ENCODE peak calls at places on chromosome 22, in five cellular contexts. One of them, this sample, is unnamed.

GRCh38 chr22:30221121-30221992 is 25.2 kb downstream of the LIF start:
- DNase-seq in CD8-positive, alpha-beta T cell: peak; percentile 41
- DNase-seq in adrenal gland: no peak
- DNase-seq in tibial nerve: no peak
- DNase-seq in heart left ventricle: no peak
- DNase-seq in this sample: no peak

GRCh38 chr22:35648066-35649025 is at the start of gene APOL6:
- DNase-seq in heart left ventricle: peak; percentile 51
- DNase-seq in tibial nerve: no peak
- DNase-seq in adrenal gland: peak; percentile 67
- DNase-seq in CD8-positive, alpha-beta T cell: no peak
- DNase-seq in this sample: no peak

GRCh38 chr22:45686842-45687241 is 15.2 kb downstream of the ATXN10 start:
- DNase-seq in tibial nerve: no peak
- DNase-seq in CD8-positive, alpha-beta T cell: no peak
- DNase-seq in adrenal gland: no peak
- DNase-seq in heart left ventricle: no peak
- DNase-seq in this sample: no peak

GRCh38 chr22:33513388-33514336 is 406.6 kb downstream of the LARGE1 start:
- DNase-seq in CD8-positive, alpha-beta T cell: no peak
- DNase-seq in adrenal gland: no peak
- DNase-seq in heart left ventricle: no peak
- DNase-seq in tibial nerve: no peak
- DNase-seq in this sample: no peak

GRCh38 chr22:36610567-36610966 is 81.6 kb upstream of the EIF3D start:
- DNase-seq in CD8-positive, alpha-beta T cell: no peak
- DNase-seq in tibial nerve: no peak
- DNase-seq in adrenal gland: no peak
- DNase-seq in heart left ventricle: no peak
- DNase-seq in this sample: no peak

GRCh38 chr22:17501679-17502285 is 61.5 kb upstream of the SLC25A18 start:
- DNase-seq in heart left ventricle: peak; percentile 19
- DNase-seq in tibial nerve: no peak
- DNase-seq in CD8-positive, alpha-beta T cell: no peak
- DNase-seq in adrenal gland: peak; percentile 44
- DNase-seq in this sample: no peak

GRCh38 chr22:43592470-43592869 is 180.7 kb downstream of the MPPED1 start:
- DNase-seq in CD8-positive, alpha-beta T cell: no peak
- DNase-seq in tibial nerve: no peak
- DNase-seq in heart left ventricle: no peak
- DNase-seq in adrenal gland: no peak
- DNase-seq in this sample: no peak

GRCh38 chr22:23219317-23219716 is 39.0 kb downstream of the BCR start:
- DNase-seq in tibial nerve: no peak
- DNase-seq in heart left ventricle: no peak
- DNase-seq in CD8-positive, alpha-beta T cell: no peak
- DNase-seq in adrenal gland: no peak
- DNase-seq in this sample: peak; percentile 65

GRCh38 chr22:17272511-17272991 is 53.3 kb upstream of the ADA2 start:
- DNase-seq in heart left ventricle: peak; percentile 2
- DNase-seq in adrenal gland: no peak
- DNase-seq in tibial nerve: no peak
- DNase-seq in CD8-positive, alpha-beta T cell: no peak
- DNase-seq in this sample: peak; percentile 51

GRCh38 chr22:40857309-40857851 is 432 bp downstream of the XPNPEP3 start:
- DNase-seq in adrenal gland: no peak
- DNase-seq in heart left ventricle: no peak
- DNase-seq in tibial nerve: no peak
- DNase-seq in CD8-positive, alpha-beta T cell: no peak
- DNase-seq in this sample: no peak

GRCh38 chr22:20776624-20777405 is 2.9 kb downstream of the SERPIND1 start:
- DNase-seq in CD8-positive, alpha-beta T cell: no peak
- DNase-seq in adrenal gland: no peak
- DNase-seq in heart left ventricle: no peak
- DNase-seq in tibial nerve: no peak
- DNase-seq in this sample: no peak
- H3K4me3 ChIP-seq in CD8-positive, alpha-beta T cell: no peak overlapping the region
- H3K4me3 ChIP-seq in adrenal gland: no peak overlapping the region
- H3K4me3 ChIP-seq in heart left ventricle: no peak overlapping the region
- H3K4me3 ChIP-seq in tibial nerve: no peak overlapping the region
- H3K4me3 ChIP-seq in this sample: no peak overlapping the region

GRCh38 chr22:39580795-39581194 is 10.2 kb downstream of the CACNA1I start:
- DNase-seq in adrenal gland: no peak
- DNase-seq in heart left ventricle: no peak
- DNase-seq in CD8-positive, alpha-beta T cell: no peak
- DNase-seq in tibial nerve: no peak
- DNase-seq in this sample: no peak
- H3K9me3 ChIP-seq in adrenal gland: no peaks in the 10 kb centered on the region
- H3K9me3 ChIP-seq in heart left ventricle: no peaks in the 10 kb centered on the region
- H3K9me3 ChIP-seq in CD8-positive, alpha-beta T cell: no peaks in the 10 kb centered on the region
- H3K9me3 ChIP-seq in tibial nerve: no peaks in the 10 kb centered on the region
- H3K9me3 ChIP-seq in this sample: no peaks in the 10 kb centered on the region

DNA sequence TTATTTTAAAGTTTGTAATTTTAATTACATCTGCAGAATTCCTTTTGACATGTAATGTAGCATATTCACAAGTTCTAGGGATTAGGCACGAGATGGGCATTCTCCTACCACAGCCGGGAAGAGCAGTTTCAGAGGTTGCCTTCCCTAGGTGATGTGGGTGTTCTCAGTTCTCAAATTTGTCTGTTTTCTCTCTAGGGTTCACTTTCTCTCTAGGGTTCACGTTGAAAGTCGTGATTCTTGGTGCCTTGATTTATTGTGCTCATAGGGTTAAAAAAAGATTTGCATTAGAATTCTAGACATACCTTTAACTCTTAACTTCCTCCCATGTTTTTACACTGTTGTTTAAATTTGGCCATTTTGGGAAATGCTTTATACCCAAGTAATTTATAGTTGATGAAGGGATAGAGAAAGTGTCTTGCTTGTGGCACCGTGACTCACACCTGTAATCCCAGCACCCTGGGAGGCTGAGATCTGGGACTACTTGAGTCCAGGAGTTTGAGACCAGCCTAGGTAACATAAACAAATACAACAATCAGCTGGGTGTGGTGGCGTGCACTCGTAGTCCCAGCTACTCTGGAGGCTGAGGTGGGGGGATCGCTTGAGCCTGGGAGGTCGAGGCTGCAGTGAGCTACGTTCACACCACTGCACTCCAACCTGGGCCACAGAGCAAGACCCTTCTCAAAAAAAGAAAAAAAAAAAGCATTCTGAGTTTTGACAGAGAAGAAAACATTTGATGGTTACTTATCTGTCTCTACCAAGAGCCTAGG is 3.6 kb downstream of the MED15 start:
- DNase-seq in adrenal gland: no peak
- DNase-seq in heart left ventricle: no peak
- DNase-seq in tibial nerve: no peak
- DNase-seq in CD8-positive, alpha-beta T cell: no peak
- DNase-seq in this sample: no peak
- H3K4me3 ChIP-seq in adrenal gland: no peak overlapping the region
- H3K4me3 ChIP-seq in heart left ventricle: no peak overlapping the region
- H3K4me3 ChIP-seq in tibial nerve: no peak overlapping the region
- H3K4me3 ChIP-seq in CD8-positive, alpha-beta T cell: no peak overlapping the region
- H3K4me3 ChIP-seq in this sample: no peak overlapping the region

GRCh38 chr22:47402876-47403525 is 640.6 kb downstream of the TBC1D22A start:
- DNase-seq in heart left ventricle: no peak
- DNase-seq in tibial nerve: no peak
- DNase-seq in CD8-positive, alpha-beta T cell: no peak
- DNase-seq in adrenal gland: no peak
- DNase-seq in this sample: peak; percentile 51
- H3K9me3 ChIP-seq in heart left ventricle: no peaks in the 10 kb centered on the region
- H3K9me3 ChIP-seq in tibial nerve: no peaks in the 10 kb centered on the region
- H3K9me3 ChIP-seq in CD8-positive, alpha-beta T cell: no peaks in the 10 kb centered on the region
- H3K9me3 ChIP-seq in adrenal gland: no peaks in the 10 kb centered on the region
- H3K9me3 ChIP-seq in this sample: peaks cover 1% of the 10 kb centered on the region

DNA sequence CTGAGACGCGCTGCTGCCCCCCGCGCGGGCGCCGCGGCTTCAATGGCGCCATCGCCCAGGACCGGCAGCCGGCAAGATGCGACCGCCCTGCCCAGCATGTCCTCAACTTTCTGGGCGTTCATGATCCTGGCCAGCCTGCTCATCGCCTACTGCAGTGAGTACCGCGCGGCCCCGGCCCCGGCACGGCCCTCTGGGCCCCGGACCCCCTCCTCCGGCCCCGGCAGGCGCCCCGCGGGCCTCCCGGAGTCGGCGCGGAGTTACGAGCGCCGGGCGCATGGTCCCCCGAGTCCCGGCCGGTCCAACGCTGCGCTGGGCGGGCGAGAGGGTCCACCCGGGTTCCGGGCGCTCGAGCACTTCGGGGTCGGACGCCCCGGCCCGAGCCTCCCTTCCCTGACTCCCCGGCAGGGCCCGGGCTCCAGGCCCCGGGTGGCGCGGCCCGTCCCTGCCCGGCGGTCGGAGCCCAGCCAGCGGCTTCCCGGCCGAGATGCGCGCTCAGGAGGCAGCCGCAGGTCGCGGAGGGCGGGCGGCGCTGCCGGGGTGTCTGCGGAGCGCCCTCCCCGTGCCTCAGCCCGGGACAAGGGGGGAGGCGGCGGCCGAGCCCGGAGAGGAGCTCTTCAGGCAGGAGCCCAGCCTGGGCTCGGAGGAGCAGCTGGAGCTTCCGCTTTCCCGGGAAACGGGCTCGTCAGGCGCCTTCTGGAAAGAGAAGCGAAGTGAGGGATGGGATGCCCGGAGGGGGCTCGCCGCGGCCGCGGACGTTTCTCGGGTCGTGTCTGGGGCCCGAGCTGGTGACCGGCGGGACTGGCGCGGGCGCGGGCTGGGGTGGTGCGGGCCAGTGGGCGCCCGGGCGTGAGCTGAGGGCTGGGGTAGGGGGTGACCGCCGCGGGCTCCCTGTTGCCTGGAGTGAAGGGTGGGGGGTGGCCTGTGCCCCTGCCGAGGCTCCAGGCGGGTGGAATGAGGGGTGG is 1337.8 kb downstream of the BRD1 start:
- DNase-seq in CD8-positive, alpha-beta T cell: no peak
- DNase-seq in adrenal gland: no peak
- DNase-seq in tibial nerve: no peak
- DNase-seq in heart left ventricle: peak; percentile 2
- DNase-seq in this sample: peak; percentile 74
- H3K4me3 ChIP-seq in CD8-positive, alpha-beta T cell: no peak overlapping the region
- H3K4me3 ChIP-seq in adrenal gland: no peak overlapping the region
- H3K4me3 ChIP-seq in tibial nerve: peak overlapping the region; percentile 42
- H3K4me3 ChIP-seq in heart left ventricle: peak overlapping the region; percentile 42
- H3K4me3 ChIP-seq in this sample: no peak overlapping the region

DNA sequence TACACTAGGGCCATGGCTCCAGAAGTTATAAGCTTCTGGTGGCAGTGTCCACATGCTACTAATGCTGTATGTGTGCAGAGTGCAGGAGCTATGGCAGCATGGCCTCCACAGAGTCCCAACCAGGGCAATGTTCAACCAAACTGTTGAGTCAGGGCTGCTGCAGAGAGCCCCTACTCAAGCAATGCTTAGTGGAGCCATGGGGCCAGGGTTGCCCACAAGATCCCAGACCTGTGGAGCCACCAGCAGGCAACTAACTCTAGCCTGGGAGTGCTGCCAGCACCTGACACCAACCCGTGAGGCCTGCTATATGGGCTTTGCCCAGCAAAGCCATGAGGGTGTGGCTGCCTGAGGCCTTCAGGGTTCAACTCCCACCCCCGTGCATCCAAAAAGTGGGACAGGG is 655.2 kb downstream of the TBC1D22A start:
- DNase-seq in heart left ventricle: no peak
- DNase-seq in CD8-positive, alpha-beta T cell: no peak
- DNase-seq in tibial nerve: no peak
- DNase-seq in adrenal gland: no peak
- DNase-seq in this sample: peak; percentile 39
- H3K9me3 ChIP-seq in heart left ventricle: peaks cover 8% of the 10 kb centered on the region
- H3K9me3 ChIP-seq in CD8-positive, alpha-beta T cell: no peaks in the 10 kb centered on the region
- H3K9me3 ChIP-seq in tibial nerve: no peaks in the 10 kb centered on the region
- H3K9me3 ChIP-seq in adrenal gland: no peaks in the 10 kb centered on the region
- H3K9me3 ChIP-seq in this sample: peaks cover 3% of the 10 kb centered on the region

DNA sequence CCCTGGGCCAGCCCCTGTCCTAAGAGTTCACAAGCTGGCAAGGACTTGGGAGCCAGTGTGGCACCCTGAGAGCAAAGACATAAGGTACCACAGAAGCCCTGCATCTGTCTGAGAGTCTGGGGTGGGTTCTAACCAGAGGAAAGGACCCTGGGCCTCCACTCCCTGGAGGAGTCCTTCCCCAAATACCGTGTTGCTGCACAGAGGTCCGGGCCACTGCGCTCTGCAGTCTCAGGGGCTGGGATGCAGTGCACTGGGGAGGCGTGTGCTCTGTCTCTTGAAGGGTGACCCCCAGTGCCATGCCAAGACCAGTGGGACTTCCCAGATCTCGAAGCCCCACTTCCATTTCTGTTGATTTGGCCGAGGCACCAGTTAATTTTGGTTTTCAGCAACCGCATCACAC is 4.3 kb upstream of the SH3BP1 start:
- DNase-seq in adrenal gland: no peak
- DNase-seq in tibial nerve: no peak
- DNase-seq in heart left ventricle: no peak
- DNase-seq in CD8-positive, alpha-beta T cell: no peak
- DNase-seq in this sample: no peak
- H3K4me3 ChIP-seq in adrenal gland: no peak overlapping the region
- H3K4me3 ChIP-seq in tibial nerve: no peak overlapping the region
- H3K4me3 ChIP-seq in heart left ventricle: no peak overlapping the region
- H3K4me3 ChIP-seq in CD8-positive, alpha-beta T cell: peak overlapping the region; percentile 34
- H3K4me3 ChIP-seq in this sample: no peak overlapping the region

DNA sequence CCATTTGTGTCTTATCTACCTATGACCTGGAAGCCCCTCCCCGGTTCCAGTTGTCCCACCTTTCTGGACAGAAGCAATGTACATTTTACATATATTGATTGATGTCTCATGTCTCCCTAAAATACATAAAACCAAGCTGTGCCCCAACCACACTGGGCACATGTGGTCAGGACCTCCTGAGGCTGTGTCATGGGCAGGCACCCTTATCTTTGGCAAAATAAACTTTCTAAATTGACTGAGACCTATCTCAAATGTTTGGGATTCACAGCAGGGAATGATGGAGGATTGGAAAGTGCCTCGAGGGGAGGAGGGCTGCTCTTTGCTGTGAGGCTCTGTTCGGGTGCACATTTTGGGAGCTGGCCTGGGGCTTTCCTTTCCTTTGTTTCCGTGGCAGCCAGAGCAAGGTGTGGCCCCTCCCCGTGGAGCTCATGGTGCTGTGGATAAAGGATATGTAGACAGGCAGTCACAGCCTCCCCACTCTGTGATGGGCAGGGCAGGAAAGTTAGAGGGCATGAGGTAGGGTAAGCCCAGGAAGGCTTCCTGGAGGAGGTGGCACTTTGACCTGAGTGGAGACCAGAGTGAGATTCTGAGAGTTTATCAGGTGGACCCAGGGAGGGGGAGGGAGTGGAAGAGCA is 615.6 kb downstream of the TBC1D22A start:
- DNase-seq in CD8-positive, alpha-beta T cell: no peak
- DNase-seq in adrenal gland: no peak
- DNase-seq in heart left ventricle: no peak
- DNase-seq in tibial nerve: no peak
- DNase-seq in this sample: no peak
- H3K9me3 ChIP-seq in CD8-positive, alpha-beta T cell: no peaks in the 10 kb centered on the region
- H3K9me3 ChIP-seq in adrenal gland: no peaks in the 10 kb centered on the region
- H3K9me3 ChIP-seq in heart left ventricle: no peaks in the 10 kb centered on the region
- H3K9me3 ChIP-seq in tibial nerve: no peaks in the 10 kb centered on the region
- H3K9me3 ChIP-seq in this sample: no peaks in the 10 kb centered on the region

This sample was measured in aorta.